ENCODE peak calls at places on chromosomes 13 and 19, in four cellular contexts. I is left lobe of liver; E is stimulated activated naive CD8-positive, alpha-beta T cell treated with anti-CD3 and anti-CD28 coated beads, Interleukin-15, Interleukin-2, amounts not matched to agents 100 U/mL and 50 U/mL, for 24 hours; V is sciatic nerve. R is an unnamed sample.

GRCh38 chr13:112545866-112546265 is 42.1 kb downstream of the TUBGCP3 start:
- ATAC-seq in E (no peak), I (no peak), V (no peak), R (no peak)

GRCh38 chr19:24049537-24049936 is 37.5 kb upstream of the ZNF254 start:
- ATAC-seq in V (no peak), I (peak), E (no peak), R (no peak)

GRCh38 chr13:49569993-49570689 is 15.2 kb downstream of the RCBTB1 start:
- ATAC-seq in I (no peak), V (no peak), E (peak), R (peak)

GRCh38 chr19:46192990-46193650 is 36.4 kb upstream of the IGFL1 start:
- ATAC-seq in E (no peak), V (no peak), I (peak), R (no peak)

GRCh38 chr13:31912641-31913401 is 118.8 kb upstream of the FRY start:
- ATAC-seq in V (no peak), E (no peak), I (peak), R (no peak)

GRCh38 chr13:110089815-110090214 is 217.1 kb downstream of the COL4A1 start:
- ATAC-seq in I (no peak), V (no peak), E (no peak), R (no peak)

GRCh38 chr19:6132482-6132881 is 3.0 kb upstream of the ACSBG2 start:
- ATAC-seq in I (no peak), V (no peak), E (no peak), R (no peak)

GRCh38 chr19:6100284-6100915 is 9.9 kb downstream of the RFX2 start:
- ATAC-seq in V (no peak), I (no peak), E (peak), R (peak)

GRCh38 chr19:16702123-16702522 is 17.5 kb upstream of the NWD1 start:
- ATAC-seq in I (peak), V (peak), E (no peak), R (no peak)

GRCh38 chr19:58510084-58510862 is 1.5 kb downstream of the SLC27A5 start:
- ATAC-seq in I (peak), E (no peak), V (no peak), R (no peak)

GRCh38 chr19:3612901-3613741 is 6.4 kb upstream of the TBXA2R start:
- ATAC-seq in I (peak), V (no peak), E (no peak), R (no peak)

GRCh38 chr19:33883869-33884519 is 87.3 kb downstream of the KCTD15 start:
- ATAC-seq in E (no peak), V (peak), I (peak), R (no peak)

GRCh38 chr19:55581145-55581827 is 638 bp upstream of the ZNF579 start:
- ATAC-seq in I (peak), V (no peak), E (peak), R (no peak)

GRCh38 chr13:113545455-113545930 is 39.1 kb upstream of the TFDP1 start:
- ATAC-seq in V (peak), I (peak), E (no peak), R (no peak)

GRCh38 chr19:54724142-54724541 is at the start of gene KIR3DL3:
- ATAC-seq in I (no peak), E (no peak), V (no peak), R (no peak)

GRCh38 chr19:17842663-17843313 is 5.0 kb downstream of the JAK3 start:
- ATAC-seq in I (no peak), V (no peak), E (no peak), R (no peak)

GRCh38 chr13:112153846-112154245 is 86.9 kb downstream of the SOX1 start:
- ATAC-seq in I (no peak), V (no peak), E (no peak), R (no peak)

GRCh38 chr13:103961784-103962183 is 895.6 kb upstream of the SLC10A2 start:
- ATAC-seq in V (no peak), I (no peak), E (no peak), R (no peak)

GRCh38 chr13:23743269-23743668 is 145.9 kb downstream of the MIPEP start:
- ATAC-seq in E (peak), I (no peak), V (peak), R (no peak)

GRCh38 chr19:31178833-31179470 is 170.3 kb downstream of the TSHZ3 start:
- ATAC-seq in V (no peak), E (no peak), I (no peak), R (no peak)

GRCh38 chr13:32073180-32073864 is 41.7 kb downstream of the FRY start:
- ATAC-seq in V (no peak), I (peak), E (no peak), R (no peak)

GRCh38 chr19:36049080-36049698 is 4.9 kb downstream of the THAP8 start:
- ATAC-seq in I (no peak), V (no peak), E (no peak), R (no peak)

GRCh38 chr19:33392341-33393285 is 19.1 kb downstream of the CEBPG start:
- ATAC-seq in E (no peak), I (peak), V (no peak), R (peak)

GRCh38 chr19:18629166-18630088 is 7.4 kb upstream of the KLHL26 start:
- ATAC-seq in I (peak), V (peak), E (no peak), R (peak)

GRCh38 chr13:46656786-46657185 is 103.8 kb downstream of the LRCH1 start:
- ATAC-seq in I (no peak), V (no peak), E (no peak), R (peak)

GRCh38 chr19:50318438-50318837 is 10.7 kb downstream of the KCNC3 start:
- ATAC-seq in I (no peak), E (no peak), V (no peak), R (no peak)

GRCh38 chr19:51702103-51702753 is 9.1 kb downstream of the SPACA6 start:
- ATAC-seq in I (no peak), E (no peak), V (peak), R (no peak)

GRCh38 chr13:48625396-48626076 is 28.2 kb upstream of the CYSLTR2 start:
- ATAC-seq in E (no peak), I (peak), V (peak), R (no peak)

GRCh38 chr13:102555914-102556553 is 40.8 kb upstream of the TPP2 start:
- ATAC-seq in V (no peak), I (peak), E (peak), R (no peak)

GRCh38 chr19:55544776-55545439 is 435 bp downstream of the SBK3 start:
- ATAC-seq in I (no peak), V (no peak), E (no peak), R (no peak)

GRCh38 chr19:34996978-34997640 is 3.0 kb upstream of the GRAMD1A start:
- ATAC-seq in I (no peak), E (no peak), V (no peak), R (no peak)

GRCh38 chr13:41568990-41569387 is 111.6 kb downstream of the RGCC start:
- ATAC-seq in E (no peak), V (peak), I (no peak), R (no peak)

GRCh38 chr19:3383121-3383722 is 16.8 kb downstream of the NFIC start:
- ATAC-seq in V (peak), I (peak), E (no peak), R (no peak)

GRCh38 chr19:57708641-57709354 is at the start of gene ZNF154:
- ATAC-seq in V (peak), E (peak), I (peak), R (peak)

GRCh38 chr13:36769545-36769944 is 49.5 kb upstream of the RFXAP start:
- ATAC-seq in E (no peak), V (no peak), I (no peak), R (no peak)

GRCh38 chr19:5985098-5985783 is 7.3 kb upstream of the RANBP3 start:
- ATAC-seq in E (no peak), I (no peak), V (no peak), R (no peak)

GRCh38 chr13:30587231-30587630 is 30.5 kb upstream of the USPL1 start:
- ATAC-seq in I (no peak), V (no peak), E (no peak), R (no peak)

GRCh38 chr19:9586764-9587163 is 2.5 kb upstream of the ZNF121 start:
- ATAC-seq in V (no peak), E (no peak), I (peak), R (peak)

GRCh38 chr19:42148270-42148669 is 16.0 kb upstream of the POU2F2 start:
- ATAC-seq in I (no peak), V (no peak), E (no peak), R (no peak)

GRCh38 chr13:62512194-62513141 is 1096.8 kb upstream of the PCDH20 start:
- ATAC-seq in E (no peak), V (no peak), I (peak), R (peak)